ENCODE peak calls at places on chromosomes 3 and 15, in ten cellular contexts. D is Ammon's horn, A is fibroblast of mammary gland, H is SW480, W is T1000, E is MCF 10A, Y is naive B cell, G is HCEC 1CT, F is WERI-Rb-1, N is Panc1. B is an unnamed sample.

GRCh38 chr3:27943106-27943505 is 221.0 kb upstream of the EOMES start:
- DNase-seq in W (no peak), A (peak), H (peak), Y (no peak), N (no peak), E (peak), G (peak), F (peak), D (no peak), B (peak)

GRCh38 chr15:40489274-40490175 is 18.7 kb downstream of the CHST14 start:
- DNase-seq in E (no peak), H (no peak), G (no peak), Y (no peak), F (no peak), D (no peak), A (no peak), W (no peak), N (no peak), B (no peak)

GRCh38 chr15:25775317-25775912 is 87.7 kb downstream of the ATP10A start:
- DNase-seq in A (peak), W (no peak), N (no peak), Y (no peak), G (peak), D (no peak), F (no peak), H (peak), E (no peak), B (no peak)

GRCh38 chr3:177294221-177294620 is 96.9 kb upstream of the TBL1XR1 start:
- DNase-seq in H (peak), W (no peak), A (peak), Y (no peak), N (no peak), F (peak), G (no peak), E (peak), D (no peak), B (no peak)

GRCh38 chr3:31223278-31223677 is 309.4 kb upstream of the STT3B start:
- DNase-seq in N (no peak), F (peak), Y (no peak), D (no peak), W (no peak), G (no peak), H (no peak), E (no peak), A (no peak), B (no peak)

GRCh38 chr3:48647714-48648113 is 12.5 kb upstream of the SLC26A6 start:
- DNase-seq in F (no peak), H (no peak), A (no peak), N (no peak), E (no peak), W (no peak), G (no peak), Y (no peak), D (no peak), B (no peak)

GRCh38 chr3:128502712-128503111 is 9.7 kb upstream of the GATA2 start:
- DNase-seq in A (no peak), W (no peak), Y (no peak), F (no peak), N (no peak), E (no peak), H (no peak), G (no peak), D (no peak), B (no peak)

GRCh38 chr15:65189102-65189740 is 4.1 kb upstream of the CLPX start:
- DNase-seq in G (peak), W (peak), Y (peak), D (peak), F (peak), N (peak), E (peak), H (peak), A (peak), B (peak)

GRCh38 chr15:42826251-42826890 is 89.4 kb upstream of the CDAN1 start:
- DNase-seq in A (no peak), E (peak), G (no peak), H (no peak), F (no peak), D (no peak), N (no peak), Y (no peak), W (no peak), B (no peak)

GRCh38 chr15:75720787-75721461 is 8.3 kb upstream of the CSPG4 start:
- DNase-seq in G (no peak), E (peak), Y (no peak), N (no peak), W (no peak), F (peak), H (peak), A (peak), D (no peak), B (peak)

GRCh38 chr15:93047621-93048425 is 41.2 kb downstream of the RGMA start:
- DNase-seq in A (no peak), N (no peak), E (no peak), W (no peak), G (no peak), H (peak), D (no peak), Y (no peak), F (no peak), B (no peak)

GRCh38 chr15:58934521-58934920 is 1.0 kb upstream of the SLTM start:
- DNase-seq in A (no peak), D (no peak), E (no peak), G (no peak), F (peak), Y (no peak), H (peak), N (no peak), W (no peak), B (peak)

GRCh38 chr3:128573707-128574162 is 76.9 kb downstream of the RPN1 start:
- DNase-seq in W (no peak), H (no peak), E (no peak), Y (no peak), G (no peak), F (no peak), D (no peak), A (no peak), N (no peak), B (no peak)

GRCh38 chr15:41160639-41161315 is 44.7 kb upstream of the INO80 start:
- DNase-seq in D (no peak), F (no peak), Y (no peak), H (no peak), A (no peak), E (no peak), G (peak), W (no peak), N (no peak), B (peak)

GRCh38 chr3:97719156-97719821 is 45.3 kb upstream of the ARL6 start:
- DNase-seq in D (peak), G (peak), F (peak), H (peak), W (peak), A (peak), N (peak), E (peak), Y (peak), B (peak)

GRCh38 chr3:52789746-52790040 is 4.9 kb upstream of the ITIH3 start:
- DNase-seq in F (no peak), H (no peak), N (no peak), E (no peak), D (no peak), Y (no peak), G (no peak), A (no peak), W (no peak), B (no peak)

GRCh38 chr15:63615935-63616334 is 18.7 kb downstream of the FBXL22 start:
- DNase-seq in Y (no peak), F (no peak), D (no peak), E (no peak), A (no peak), H (no peak), G (no peak), W (no peak), N (no peak), B (no peak)

B was measured in ELR.